ENCODE peak calls at places on chromosomes 16 and 17, in seven cellular contexts. One of them, this sample, is unnamed.

GRCh38 chr17:7579001-7579838 is at the start of gene CD68:
- DNase-seq in cardiac muscle cell: peak; percentile 93
- DNase-seq in upper lobe of left lung: peak; percentile 90
- DNase-seq in Peyer's patch: peak; percentile 93
- DNase-seq in GM23338: peak; percentile 73
- DNase-seq in RWPE2: peak; percentile 89
- DNase-seq in A549: peak; percentile 97
- DNase-seq in this sample: peak; percentile 90

GRCh38 chr17:70956731-70957130 is 787.4 kb downstream of the KCNJ2 start:
- DNase-seq in cardiac muscle cell: peak; percentile 21
- DNase-seq in upper lobe of left lung: no peak
- DNase-seq in Peyer's patch: no peak
- DNase-seq in GM23338: no peak
- DNase-seq in RWPE2: no peak
- DNase-seq in A549: no peak
- DNase-seq in this sample: no peak

GRCh38 chr16:20901441-20902112 is 1.0 kb downstream of the LYRM1 start:
- DNase-seq in cardiac muscle cell: peak; percentile 67
- DNase-seq in upper lobe of left lung: peak; percentile 87
- DNase-seq in Peyer's patch: peak; percentile 72
- DNase-seq in GM23338: peak; percentile 56
- DNase-seq in RWPE2: no peak
- DNase-seq in A549: peak; percentile 52
- DNase-seq in this sample: peak; percentile 84

GRCh38 chr16:27639588-27640276 is 89.8 kb downstream of the KATNIP start:
- DNase-seq in cardiac muscle cell: peak; percentile 75
- DNase-seq in upper lobe of left lung: no peak
- DNase-seq in Peyer's patch: no peak
- DNase-seq in GM23338: peak; percentile 85
- DNase-seq in RWPE2: no peak
- DNase-seq in A549: peak; percentile 57
- DNase-seq in this sample: no peak

GRCh38 chr16:57147381-57148191 is 38.3 kb downstream of the PSME3IP1 start:
- DNase-seq in cardiac muscle cell: peak; percentile 27
- DNase-seq in upper lobe of left lung: peak; percentile 20
- DNase-seq in Peyer's patch: no peak
- DNase-seq in GM23338: peak; percentile 65
- DNase-seq in RWPE2: no peak
- DNase-seq in A549: no peak
- DNase-seq in this sample: peak; percentile 66

GRCh38 chr17:58302919-58303551 is 22.3 kb upstream of the MPO start:
- DNase-seq in cardiac muscle cell: no peak
- DNase-seq in upper lobe of left lung: no peak
- DNase-seq in Peyer's patch: no peak
- DNase-seq in GM23338: no peak
- DNase-seq in RWPE2: no peak
- DNase-seq in A549: no peak
- DNase-seq in this sample: peak; percentile 20

GRCh38 chr16:2027024-2028010 is 615 bp downstream of the NHERF2 start:
- DNase-seq in cardiac muscle cell: peak; percentile 30
- DNase-seq in upper lobe of left lung: no peak
- DNase-seq in Peyer's patch: no peak
- DNase-seq in GM23338: no peak
- DNase-seq in RWPE2: no peak
- DNase-seq in A549: no peak
- DNase-seq in this sample: no peak

GRCh38 chr16:58026705-58027340 is 1.3 kb downstream of the MMP15 start:
- DNase-seq in cardiac muscle cell: no peak
- DNase-seq in upper lobe of left lung: no peak
- DNase-seq in Peyer's patch: no peak
- DNase-seq in GM23338: peak; percentile 52
- DNase-seq in RWPE2: no peak
- DNase-seq in A549: peak; percentile 26
- DNase-seq in this sample: no peak

GRCh38 chr17:47161988-47162622 is 27.0 kb downstream of the CDC27 start:
- DNase-seq in cardiac muscle cell: no peak
- DNase-seq in upper lobe of left lung: no peak
- DNase-seq in Peyer's patch: no peak
- DNase-seq in GM23338: no peak
- DNase-seq in RWPE2: no peak
- DNase-seq in A549: no peak
- DNase-seq in this sample: no peak
- H3K4me1 ChIP-seq in cardiac muscle cell: peaks cover 15% of the 10 kb centered on the region
- H3K4me1 ChIP-seq in upper lobe of left lung: no peaks in the 10 kb centered on the region
- H3K4me1 ChIP-seq in Peyer's patch: no peaks in the 10 kb centered on the region
- H3K4me1 ChIP-seq in GM23338: no peaks in the 10 kb centered on the region
- H3K4me1 ChIP-seq in RWPE2: peaks cover 3% of the 10 kb centered on the region
- H3K4me1 ChIP-seq in A549: no peaks in the 10 kb centered on the region
- H3K4me1 ChIP-seq in this sample: no peaks in the 10 kb centered on the region

GRCh38 chr16:81487301-81487720 is 42.7 kb downstream of the CMIP start:
- DNase-seq in cardiac muscle cell: peak; percentile 67
- DNase-seq in upper lobe of left lung: no peak
- DNase-seq in Peyer's patch: no peak
- DNase-seq in GM23338: no peak
- DNase-seq in RWPE2: no peak
- DNase-seq in A549: no peak
- DNase-seq in this sample: no peak
- H3K4me1 ChIP-seq in cardiac muscle cell: peaks cover 10% of the 10 kb centered on the region
- H3K4me1 ChIP-seq in upper lobe of left lung: peaks cover 66% of the 10 kb centered on the region
- H3K4me1 ChIP-seq in Peyer's patch: peaks cover 72% of the 10 kb centered on the region
- H3K4me1 ChIP-seq in GM23338: peaks cover 8% of the 10 kb centered on the region
- H3K4me1 ChIP-seq in RWPE2: peaks cover 18% of the 10 kb centered on the region
- H3K4me1 ChIP-seq in A549: peaks cover 100% of the 10 kb centered on the region
- H3K4me1 ChIP-seq in this sample: no peaks in the 10 kb centered on the region

GRCh38 chr16:3140603-3141427 is 6.0 kb downstream of the ZNF213 start:
- DNase-seq in cardiac muscle cell: no peak
- DNase-seq in upper lobe of left lung: no peak
- DNase-seq in Peyer's patch: no peak
- DNase-seq in GM23338: no peak
- DNase-seq in RWPE2: no peak
- DNase-seq in A549: no peak
- DNase-seq in this sample: no peak
- H3K4me1 ChIP-seq in cardiac muscle cell: peaks cover 9% of the 10 kb centered on the region
- H3K4me1 ChIP-seq in upper lobe of left lung: peaks cover 3% of the 10 kb centered on the region
- H3K4me1 ChIP-seq in Peyer's patch: peaks cover 24% of the 10 kb centered on the region
- H3K4me1 ChIP-seq in GM23338: peaks cover 1% of the 10 kb centered on the region
- H3K4me1 ChIP-seq in RWPE2: no peaks in the 10 kb centered on the region
- H3K4me1 ChIP-seq in A549: peaks cover 5% of the 10 kb centered on the region
- H3K4me1 ChIP-seq in this sample: peaks cover 7% of the 10 kb centered on the region

DNA sequence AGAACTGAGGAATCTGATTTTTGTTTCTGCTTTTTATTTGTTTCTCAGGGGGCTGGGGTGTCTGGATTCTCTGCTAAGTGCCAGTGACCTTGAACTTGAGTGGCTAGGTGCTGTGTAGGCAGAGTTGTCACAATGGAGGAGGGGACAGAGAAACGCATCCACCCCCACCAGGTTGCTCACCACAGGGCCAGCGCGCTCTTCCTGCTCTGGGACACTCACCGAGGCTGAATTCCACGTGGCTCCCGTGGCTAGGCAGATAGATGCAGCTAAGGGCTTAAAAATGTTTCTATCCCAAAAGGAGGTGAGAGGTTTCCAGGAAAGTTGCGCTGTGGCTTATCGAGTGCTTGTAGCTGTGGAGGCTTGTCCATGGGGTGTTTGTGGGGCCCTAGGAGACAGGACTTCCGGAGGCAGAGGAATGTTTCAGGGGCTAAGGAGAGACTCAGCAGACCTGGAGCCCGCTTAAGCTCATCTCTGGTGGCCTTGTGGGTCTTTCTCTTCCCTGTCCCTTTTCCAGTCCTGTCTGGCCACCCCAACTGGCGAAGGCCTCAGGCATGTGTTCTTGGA is 36.8 kb downstream of the ADCY7 start:
- DNase-seq in cardiac muscle cell: peak; percentile 72
- DNase-seq in upper lobe of left lung: peak; percentile 21
- DNase-seq in Peyer's patch: peak; percentile 36
- DNase-seq in GM23338: no peak
- DNase-seq in RWPE2: no peak
- DNase-seq in A549: no peak
- DNase-seq in this sample: peak; percentile 50
- H3K4me1 ChIP-seq in cardiac muscle cell: peaks cover 8% of the 10 kb centered on the region
- H3K4me1 ChIP-seq in upper lobe of left lung: peaks cover 29% of the 10 kb centered on the region
- H3K4me1 ChIP-seq in Peyer's patch: peaks cover 8% of the 10 kb centered on the region
- H3K4me1 ChIP-seq in GM23338: no peaks in the 10 kb centered on the region
- H3K4me1 ChIP-seq in RWPE2: peaks cover 4% of the 10 kb centered on the region
- H3K4me1 ChIP-seq in A549: peaks cover 24% of the 10 kb centered on the region
- H3K4me1 ChIP-seq in this sample: no peaks in the 10 kb centered on the region

DNA sequence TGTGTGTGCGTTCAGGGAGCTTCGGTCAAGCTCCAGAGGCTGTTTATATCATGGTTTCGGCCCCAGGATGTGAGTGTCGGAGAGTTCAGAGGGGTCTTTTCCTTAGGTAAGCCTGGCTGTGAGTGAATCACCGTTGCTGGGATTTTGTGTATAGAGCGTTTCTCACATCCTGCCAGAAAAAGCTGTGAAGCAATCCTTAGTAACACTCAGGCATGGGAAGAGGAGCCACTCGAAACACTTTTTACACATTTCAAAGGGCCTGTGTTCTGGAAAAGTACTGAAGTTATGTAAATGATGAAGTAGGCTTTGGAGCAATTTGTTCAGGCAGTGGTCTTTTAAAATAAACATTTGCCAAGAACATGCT is 667 bp downstream of the PGS1 start:
- DNase-seq in cardiac muscle cell: peak; percentile 83
- DNase-seq in upper lobe of left lung: no peak
- DNase-seq in Peyer's patch: no peak
- DNase-seq in GM23338: no peak
- DNase-seq in RWPE2: no peak
- DNase-seq in A549: no peak
- DNase-seq in this sample: no peak
- H3K4me1 ChIP-seq in cardiac muscle cell: peaks cover 21% of the 10 kb centered on the region
- H3K4me1 ChIP-seq in upper lobe of left lung: peaks cover 81% of the 10 kb centered on the region
- H3K4me1 ChIP-seq in Peyer's patch: peaks cover 46% of the 10 kb centered on the region
- H3K4me1 ChIP-seq in GM23338: peaks cover 60% of the 10 kb centered on the region
- H3K4me1 ChIP-seq in RWPE2: peaks cover 57% of the 10 kb centered on the region
- H3K4me1 ChIP-seq in A549: peaks cover 52% of the 10 kb centered on the region
- H3K4me1 ChIP-seq in this sample: no peaks in the 10 kb centered on the region

DNA sequence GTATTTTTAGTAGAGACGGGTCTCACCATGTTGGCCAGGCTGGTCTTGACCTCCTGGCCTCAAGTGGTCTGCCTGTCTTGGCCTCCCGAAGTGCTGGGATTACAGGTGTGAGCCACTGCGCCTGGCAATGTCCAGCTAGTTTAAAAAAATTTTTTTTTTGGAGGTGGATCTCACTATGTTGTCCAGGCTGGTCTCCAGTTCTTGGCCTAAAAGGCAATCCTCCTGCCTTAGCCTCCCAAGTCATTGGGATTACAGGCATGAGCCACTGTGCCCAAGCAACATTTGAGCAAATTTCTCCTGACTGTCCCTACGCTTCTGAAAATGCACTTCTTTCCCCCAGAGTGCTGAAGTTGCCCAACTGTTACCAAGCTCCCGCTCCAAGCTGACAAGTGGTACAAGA is 8.0 kb downstream of the MAP3K14 start:
- DNase-seq in cardiac muscle cell: no peak
- DNase-seq in upper lobe of left lung: no peak
- DNase-seq in Peyer's patch: no peak
- DNase-seq in GM23338: no peak
- DNase-seq in RWPE2: no peak
- DNase-seq in A549: no peak
- DNase-seq in this sample: no peak
- H3K4me1 ChIP-seq in cardiac muscle cell: peaks cover 17% of the 10 kb centered on the region
- H3K4me1 ChIP-seq in upper lobe of left lung: peaks cover 81% of the 10 kb centered on the region
- H3K4me1 ChIP-seq in Peyer's patch: peaks cover 90% of the 10 kb centered on the region
- H3K4me1 ChIP-seq in GM23338: peaks cover 8% of the 10 kb centered on the region
- H3K4me1 ChIP-seq in RWPE2: peaks cover 64% of the 10 kb centered on the region
- H3K4me1 ChIP-seq in A549: peaks cover 93% of the 10 kb centered on the region
- H3K4me1 ChIP-seq in this sample: peaks cover 99% of the 10 kb centered on the region